ENCODE peak calls at places on chromosomes 3 and 15, in five cellular contexts. L is tibial nerve, H is psoas muscle, Q is cardiac muscle cell, G is esophagus muscularis mucosa. I is an unnamed sample. For H3K4me1, the result is how much of the 10 kb centered on the place peaks cover.

GRCh38 chr3:23785097-23785645 is 20.6 kb upstream of the UBE2E1 start:
- DNase-seq in L (no peak), H (no peak), Q (no peak), G (no peak), I (no peak)

GRCh38 chr3:124832782-124833709 is 54.1 kb downstream of the ITGB5 start:
- DNase-seq in L (no peak), H (no peak), Q (peak), G (no peak), I (no peak)

GRCh38 chr3:157091096-157091833 is 68.7 kb downstream of the CCNL1 start:
- DNase-seq in L (no peak), H (no peak), Q (no peak), G (no peak), I (no peak)

GRCh38 chr3:13189639-13190375 is 116.6 kb upstream of the IQSEC1 start:
- DNase-seq in L (no peak), H (no peak), Q (peak), G (no peak), I (no peak)

GRCh38 chr15:34358367-34358766 is 8.6 kb downstream of the LPCAT4 start:
- DNase-seq in L (no peak), H (no peak), Q (no peak), G (no peak), I (no peak)

GRCh38 chr15:99449514-99449913 is 116.3 kb upstream of the MEF2A start:
- DNase-seq in L (no peak), H (no peak), Q (no peak), G (no peak), I (no peak)

GRCh38 chr3:122392868-122393844 is 9.2 kb downstream of the FAM162A start:
- DNase-seq in L (no peak), H (no peak), Q (peak), G (no peak), I (no peak)

GRCh38 chr3:25354071-25354470 is 74.0 kb upstream of the RARB start:
- DNase-seq in L (no peak), H (no peak), Q (peak), G (no peak), I (no peak)

GRCh38 chr3:140499114-140499757 is 178.6 kb upstream of the TRIM42 start:
- DNase-seq in L (no peak), H (no peak), Q (peak), G (peak), I (no peak)

GRCh38 chr15:92882697-92883642 is 17.2 kb upstream of the CHD2 start:
- DNase-seq in L (no peak), H (peak), Q (peak), G (no peak), I (no peak)

GRCh38 chr3:44952689-44953088 is 23.3 kb downstream of the ZDHHC3 start:
- DNase-seq in L (no peak), H (no peak), Q (no peak), G (no peak), I (no peak)

GRCh38 chr3:155890671-155891190 is 20.3 kb downstream of the GMPS start:
- DNase-seq in L (no peak), H (no peak), Q (peak), G (no peak), I (no peak)

GRCh38 chr3:56633602-56634371 is 49.3 kb downstream of the TASOR start:
- DNase-seq in L (no peak), H (no peak), Q (no peak), G (no peak), I (no peak)

GRCh38 chr3:100869787-100870186 is 123.4 kb downstream of the ABI3BP start:
- DNase-seq in L (no peak), H (no peak), Q (peak), G (no peak), I (no peak)

GRCh38 chr15:63212050-63212973 is 22.9 kb downstream of the RAB8B start:
- DNase-seq in L (no peak), H (no peak), Q (peak), G (no peak), I (no peak)

GRCh38 chr15:67777773-67778172 is 47.5 kb upstream of the SKOR1 start:
- DNase-seq in L (no peak), H (no peak), Q (no peak), G (no peak), I (no peak)

GRCh38 chr3:81585937-81586336 is 175.5 kb downstream of the GBE1 start:
- DNase-seq in L (no peak), H (no peak), Q (no peak), G (no peak), I (no peak)

GRCh38 chr3:168865022-168865551 is 769.4 kb upstream of the GOLIM4 start:
- DNase-seq in L (no peak), H (no peak), Q (peak), G (no peak), I (no peak)
- TF ChIP-seq CTCF in L (peak), H (peak), Q (peak), G (peak), I (peak)

GRCh38 chr3:194768586-194768985 is 82.9 kb downstream of the FAM43A start:
- DNase-seq in L (no peak), H (no peak), Q (no peak), G (no peak), I (no peak)
- H3K4me3 ChIP-seq in L (peak), H (peak), Q (no peak), G (peak), I (no peak)

DNA sequence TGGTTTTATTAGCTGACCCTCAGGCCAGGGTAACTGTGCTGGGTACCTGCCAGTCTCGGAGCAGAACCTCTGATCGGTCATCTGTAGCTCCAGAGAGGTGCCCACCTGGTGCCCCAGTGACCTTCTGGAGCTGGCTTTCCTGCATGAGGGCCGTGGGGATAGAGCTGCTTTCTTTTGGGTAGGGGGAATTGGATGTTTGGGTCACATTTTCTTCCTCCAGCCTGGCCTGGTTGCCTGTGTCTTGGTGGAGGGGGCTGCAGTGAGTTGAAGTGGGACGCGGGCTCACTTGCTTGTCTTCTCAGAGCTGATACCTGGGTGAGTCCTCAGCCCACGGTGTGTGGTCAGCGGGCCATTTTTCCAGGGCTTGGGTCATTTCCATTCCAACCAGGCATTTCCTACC is 2.6 kb downstream of the ZNF710 start:
- DNase-seq in L (no peak), H (no peak), Q (no peak), G (no peak), I (no peak)
- H3K4me1 ChIP-seq in L (under half), H (half or more), Q (under half), G (half or more), I (half or more)

GRCh38 chr15:46309914-46310313 is 675.1 kb downstream of the SQOR start:
- DNase-seq in L (no peak), H (no peak), Q (no peak), G (no peak), I (no peak)

DNA sequence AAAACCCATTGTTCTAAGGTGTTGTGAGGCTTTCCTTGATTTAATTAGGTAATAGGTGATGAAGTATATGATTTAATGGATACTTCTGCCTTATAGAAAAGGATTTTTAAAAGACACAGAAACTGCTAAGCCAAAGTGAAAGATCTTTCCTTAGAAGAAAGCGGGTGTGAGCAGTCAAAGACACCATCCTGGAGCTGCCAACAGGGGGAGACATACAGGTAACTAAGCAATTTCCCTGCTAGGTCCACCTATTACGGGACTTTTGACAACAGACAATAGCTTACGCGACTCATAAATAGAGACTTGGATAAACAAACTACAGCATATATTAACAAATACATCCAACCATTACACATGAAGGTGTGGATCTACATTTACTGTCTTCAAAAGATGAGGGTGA is 669.5 kb downstream of the SQOR start:
- DNase-seq in L (no peak), H (no peak), Q (no peak), G (no peak), I (no peak)
- TF ChIP-seq CTCF in L (peak), H (no peak), Q (peak), G (no peak), I (no peak)

DNA sequence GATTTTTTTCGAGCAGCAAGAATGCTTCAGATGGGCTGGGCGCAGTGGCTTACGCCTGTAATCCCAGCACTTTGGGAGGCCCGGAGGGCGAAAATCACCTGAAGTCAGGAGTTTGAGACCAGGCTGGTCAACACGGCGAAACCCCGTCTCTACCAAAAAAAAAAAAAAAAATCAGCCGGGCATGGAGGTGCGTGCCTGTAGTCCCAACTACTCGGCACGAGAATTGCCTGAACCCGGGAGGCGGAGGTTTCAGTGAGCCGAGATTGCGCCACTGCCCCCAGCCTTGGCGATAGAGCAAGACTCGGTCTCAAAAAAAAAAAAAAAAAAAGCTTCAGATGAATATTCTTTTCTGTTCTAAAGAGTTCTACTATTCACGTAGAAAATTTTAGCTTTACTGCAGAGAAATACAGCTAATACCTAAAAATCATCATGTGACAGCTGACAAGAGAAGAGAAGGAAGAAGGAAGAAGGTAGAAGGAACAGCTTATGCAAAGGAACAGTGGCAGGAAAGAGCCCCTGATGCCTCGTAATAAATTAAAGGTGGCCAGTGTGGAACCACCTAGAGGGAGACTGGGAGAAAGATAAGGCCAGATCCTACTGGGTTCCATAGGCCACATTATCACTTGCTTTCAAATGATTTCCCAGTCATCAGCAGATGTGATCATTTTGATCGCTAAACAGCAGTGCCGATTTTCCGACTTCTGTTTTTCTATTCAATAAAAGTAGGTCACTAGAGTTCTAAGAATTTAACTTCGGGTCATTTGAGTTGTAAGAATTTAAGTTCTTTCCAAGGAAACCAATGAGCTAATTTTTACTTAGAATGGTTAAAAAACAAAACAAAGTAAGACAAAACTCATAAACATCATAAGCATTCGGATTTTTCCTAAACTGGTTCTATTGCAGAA is 1.5 kb downstream of the CMTM6 start:
- DNase-seq in L (no peak), H (no peak), Q (peak), G (no peak), I (no peak)
- H3K4me3 ChIP-seq in L (peak), H (peak), Q (peak), G (peak), I (peak)

GRCh38 chr3:53158700-53159414 is 2.2 kb upstream of the PRKCD start:
- DNase-seq in L (no peak), H (no peak), Q (no peak), G (no peak), I (no peak)
- H3K4me1 ChIP-seq in L (under half), H (under half), Q (under half), G (half or more), I (half or more)

GRCh38 chr3:104102386-104102785 is 1264.3 kb upstream of the ALCAM start:
- DNase-seq in L (no peak), H (no peak), Q (peak), G (no peak), I (no peak)
- TF ChIP-seq CTCF in L (peak), H (no peak), Q (peak), G (no peak), I (peak)

GRCh38 chr15:33311312-33311971 is 675 bp downstream of the RYR3 start:
- DNase-seq in L (no peak), H (peak), Q (no peak), G (peak), I (no peak)
- H3K4me3 ChIP-seq in L (peak), H (peak), Q (peak), G (peak), I (peak)

I was measured in right atrium auricular region.